ENCODE peak calls at places on chromosome 18, in nine cellular contexts. E is A549, I is ovary, Z is stomach, M is K562, W is SK-N-SH, Y is esophagus muscularis mucosa, D is tibial nerve, G is HepG2. L is an unnamed sample.

GRCh38 chr18:22170421-22171262 is 1.3 kb downstream of the GATA6 start:
- DNase-seq in E (peak; percentile 27), I (peak; percentile 78), Z (no peak), M (no peak), W (peak; percentile 39), Y (peak; percentile 92), D (peak; percentile 45), G (peak; percentile 13), L (peak; percentile 77)

GRCh38 chr18:79374408-79375171 is 21.1 kb upstream of the NFATC1 start:
- DNase-seq in E (no peak), I (no peak), Z (no peak), M (no peak), W (no peak), Y (no peak), D (no peak), G (no peak), L (no peak)

GRCh38 chr18:34224423-34225217 is at the start of gene NOL4:
- DNase-seq in E (peak; percentile 4), I (no peak), Z (peak; percentile 45), M (no peak), W (peak; percentile 89), Y (no peak), D (no peak), G (peak; percentile 51), L (peak; percentile 67)

GRCh38 chr18:50284226-50284885 is 3.0 kb upstream of the MBD1 start:
- DNase-seq in E (no peak), I (peak; percentile 33), Z (no peak), M (no peak), W (no peak), Y (no peak), D (no peak), G (no peak), L (no peak)

GRCh38 chr18:31261792-31262582 is 56.0 kb upstream of the DSG1 start:
- DNase-seq in E (peak; percentile 32), I (no peak), Z (no peak), M (no peak), W (no peak), Y (no peak), D (no peak), G (peak; percentile 59), L (no peak)

GRCh38 chr18:7017013-7017412 is 100.6 kb downstream of the LAMA1 start:
- DNase-seq in E (no peak), I (no peak), Z (no peak), M (no peak), W (no peak), Y (no peak), D (no peak), G (no peak), L (no peak)

GRCh38 chr18:40962784-40963183 is 992.2 kb upstream of the PIK3C3 start:
- DNase-seq in E (no peak), I (no peak), Z (no peak), M (no peak), W (no peak), Y (no peak), D (no peak), G (no peak), L (no peak)

GRCh38 chr18:36186461-36187137 is 698 bp upstream of the MOCOS start:
- DNase-seq in E (peak; percentile 22), I (peak; percentile 76), Z (peak; percentile 40), M (peak; percentile 65), W (peak; percentile 62), Y (peak; percentile 91), D (no peak), G (peak; percentile 41), L (no peak)

GRCh38 chr18:71919211-71919610 is 624.9 kb downstream of the CBLN2 start:
- DNase-seq in E (no peak), I (no peak), Z (no peak), M (no peak), W (no peak), Y (no peak), D (no peak), G (no peak), L (no peak)

GRCh38 chr18:53944721-53945120 is 279.7 kb downstream of the MBD2 start:
- DNase-seq in E (peak; percentile 21), I (no peak), Z (no peak), M (peak; percentile 1), W (no peak), Y (no peak), D (no peak), G (no peak), L (no peak)

GRCh38 chr18:8029061-8029460 is 461.9 kb downstream of the PTPRM start:
- DNase-seq in E (no peak), I (no peak), Z (no peak), M (no peak), W (no peak), Y (no peak), D (no peak), G (no peak), L (no peak)

GRCh38 chr18:62555135-62555534 is 32.3 kb downstream of the ZCCHC2 start:
- DNase-seq in E (no peak), I (no peak), Z (no peak), M (peak; percentile 36), W (no peak), Y (no peak), D (no peak), G (no peak), L (no peak)

DNA sequence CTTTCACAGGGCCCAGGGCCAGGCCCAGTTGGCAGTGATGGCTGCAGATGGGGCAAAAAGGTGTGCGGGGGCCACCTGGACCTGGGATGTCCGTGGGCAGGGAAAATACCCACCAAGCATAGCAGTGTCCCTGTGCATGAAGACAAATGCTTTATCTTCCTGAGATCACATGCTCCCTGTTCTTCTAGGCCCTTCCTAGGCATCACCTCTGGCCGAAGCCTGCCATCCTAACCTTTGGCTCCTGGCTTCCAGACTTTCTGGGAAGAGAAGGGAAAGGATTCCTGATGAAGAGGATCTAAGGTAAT is 105.0 kb upstream of the SMAD2 start:
- DNase-seq in E (no peak), I (no peak), Z (no peak), M (no peak), W (no peak), Y (no peak), D (no peak), G (no peak), L (peak; percentile 13)
- TF ChIP-seq EP300 in E (no peak), I (no peak), Z (no peak), M (no peak), W (no peak), Y (no peak), D (no peak), G (no peak), L (no peak)

GRCh38 chr18:45650321-45650720 is 35.0 kb downstream of the SLC14A2 start:
- DNase-seq in E (no peak), I (no peak), Z (no peak), M (no peak), W (no peak), Y (no peak), D (no peak), G (no peak), L (no peak)
- TF ChIP-seq EP300 in E (no peak), I (no peak), Z (no peak), M (no peak), W (no peak), Y (no peak), D (no peak), G (no peak), L (no peak)

GRCh38 chr18:25230658-25231326 is 121.2 kb downstream of the ZNF521 start:
- DNase-seq in E (peak; percentile 0), I (peak; percentile 82), Z (peak; percentile 60), M (no peak), W (no peak), Y (peak; percentile 94), D (peak; percentile 82), G (no peak), L (peak; percentile 93)
- TF ChIP-seq EP300 in E (no peak), I (no peak), Z (no peak), M (no peak), W (no peak), Y (no peak), D (peak; percentile 88), G (no peak), L (no peak)

GRCh38 chr18:48975221-48975816 is 24.6 kb upstream of the SMAD7 start:
- DNase-seq in E (no peak), I (peak; percentile 74), Z (no peak), M (no peak), W (no peak), Y (no peak), D (no peak), G (no peak), L (no peak)

GRCh38 chr18:48973731-48974130 is 23.0 kb upstream of the SMAD7 start:
- DNase-seq in E (no peak), I (no peak), Z (no peak), M (no peak), W (no peak), Y (no peak), D (no peak), G (no peak), L (no peak)

GRCh38 chr18:48975817-48976649 is 25.3 kb upstream of the SMAD7 start:
- DNase-seq in E (peak; percentile 62), I (peak; percentile 53), Z (peak; percentile 75), M (peak; percentile 56), W (peak; percentile 98), Y (no peak), D (no peak), G (no peak), L (no peak)

GRCh38 chr18:48977914-48978313 is 27.1 kb upstream of the SMAD7 start:
- DNase-seq in E (no peak), I (no peak), Z (no peak), M (no peak), W (no peak), Y (no peak), D (no peak), G (no peak), L (no peak)

GRCh38 chr18:48974304-48975220 is 23.8 kb upstream of the SMAD7 start:
- DNase-seq in E (no peak), I (peak; percentile 59), Z (no peak), M (no peak), W (peak; percentile 84), Y (no peak), D (no peak), G (no peak), L (no peak)
- TF ChIP-seq EP300 in E (no peak), I (no peak), Z (no peak), M (no peak), W (no peak), Y (no peak), D (no peak), G (no peak), L (no peak)

GRCh38 chr18:24268784-24269550 is 128.7 kb downstream of the OSBPL1A start:
- DNase-seq in E (no peak), I (no peak), Z (no peak), M (no peak), W (no peak), Y (no peak), D (no peak), G (no peak), L (no peak)

GRCh38 chr18:24263078-24263477 is 124.2 kb downstream of the CABYR start:
- DNase-seq in E (no peak), I (no peak), Z (no peak), M (no peak), W (no peak), Y (no peak), D (no peak), G (no peak), L (no peak)

GRCh38 chr18:24267878-24268277 is 129.0 kb downstream of the CABYR start:
- DNase-seq in E (no peak), I (no peak), Z (no peak), M (no peak), W (no peak), Y (no peak), D (no peak), G (no peak), L (no peak)

GRCh38 chr18:24265502-24266064 is 126.7 kb downstream of the CABYR start:
- DNase-seq in E (no peak), I (no peak), Z (no peak), M (no peak), W (no peak), Y (no peak), D (no peak), G (no peak), L (no peak)

GRCh38 chr18:24266124-24266523 is 127.3 kb downstream of the CABYR start:
- DNase-seq in E (no peak), I (no peak), Z (no peak), M (no peak), W (no peak), Y (no peak), D (no peak), G (no peak), L (no peak)
- TF ChIP-seq EP300 in E (no peak), I (no peak), Z (no peak), M (no peak), W (no peak), Y (no peak), D (no peak), G (no peak), L (no peak)